ENCODE peak calls at places on chromosome 3, in eight cellular contexts. T is EH; L is NCI-H1436; W is pons; S is PC-9; C is SHP77; E is stimulated activated CD8-positive, alpha-beta memory T cell treated with anti-CD3 and anti-CD28 coated beads, Interleukin-2, amount 100 ng/mL, for 48 hours; Q is AG09319. M is an unnamed sample.

GRCh38 chr3:110620118-110620517 is 451.5 kb upstream of the NECTIN3 start:
- DNase-seq in T (no peak), L (no peak), W (no peak), S (no peak), C (no peak), E (no peak), Q (no peak), M (no peak)

GRCh38 chr3:167684389-167684993 is 30.7 kb upstream of the WDR49 start:
- DNase-seq in T (peak), L (peak), W (peak), S (peak), C (peak), E (no peak), Q (peak), M (peak)

GRCh38 chr3:159593927-159594605 is 394.6 kb upstream of the IL12A start:
- DNase-seq in T (no peak), L (no peak), W (peak), S (no peak), C (no peak), E (no peak), Q (no peak), M (no peak)

GRCh38 chr3:55091381-55092225 is 163.7 kb upstream of the LRTM1 start:
- DNase-seq in T (peak), L (no peak), W (no peak), S (no peak), C (no peak), E (no peak), Q (peak), M (no peak)

GRCh38 chr3:175988401-175988800 is 1129.3 kb downstream of the NAALADL2 start:
- DNase-seq in T (peak), L (no peak), W (no peak), S (no peak), C (no peak), E (no peak), Q (no peak), M (no peak)

GRCh38 chr3:126850370-126851085 is 132.4 kb upstream of the PLXNA1 start:
- DNase-seq in T (peak), L (no peak), W (no peak), S (no peak), C (no peak), E (no peak), Q (no peak), M (peak)

GRCh38 chr3:33613041-33613440 is 105.0 kb downstream of the CLASP2 start:
- DNase-seq in T (no peak), L (no peak), W (no peak), S (no peak), C (no peak), E (no peak), Q (no peak), M (no peak)

GRCh38 chr3:71817262-71817661 is 32.3 kb upstream of the PROK2 start:
- DNase-seq in T (no peak), L (no peak), W (no peak), S (no peak), C (no peak), E (no peak), Q (no peak), M (no peak)

GRCh38 chr3:189824629-189825312 is 193.6 kb downstream of the TP63 start:
- DNase-seq in T (peak), L (no peak), W (no peak), S (peak), C (no peak), E (no peak), Q (peak), M (peak)

GRCh38 chr3:42012378-42012934 is 50.6 kb upstream of the ULK4 start:
- DNase-seq in T (no peak), L (no peak), W (no peak), S (no peak), C (no peak), E (no peak), Q (no peak), M (no peak)

GRCh38 chr3:100893108-100893507 is 100.1 kb downstream of the ABI3BP start:
- DNase-seq in T (no peak), L (no peak), W (peak), S (no peak), C (no peak), E (no peak), Q (no peak), M (no peak)

GRCh38 chr3:143445118-143445517 is 325.5 kb downstream of the CHST2 start:
- DNase-seq in T (peak), L (no peak), W (no peak), S (no peak), C (no peak), E (no peak), Q (no peak), M (no peak)

GRCh38 chr3:188274249-188274915 is 120.4 kb downstream of the LPP start:
- DNase-seq in T (peak), L (no peak), W (no peak), S (no peak), C (no peak), E (no peak), Q (no peak), M (no peak)

GRCh38 chr3:187191271-187191670 is 6.0 kb upstream of the RTP1 start:
- DNase-seq in T (no peak), L (no peak), W (no peak), S (no peak), C (no peak), E (no peak), Q (no peak), M (peak)

GRCh38 chr3:11385908-11386307 is 113.7 kb downstream of the ATG7 start:
- DNase-seq in T (peak), L (no peak), W (no peak), S (no peak), C (no peak), E (no peak), Q (no peak), M (no peak)

GRCh38 chr3:177051419-177051818 is 145.9 kb downstream of the TBL1XR1 start:
- DNase-seq in T (no peak), L (peak), W (peak), S (no peak), C (peak), E (no peak), Q (no peak), M (no peak)

GRCh38 chr3:172303181-172303580 is 145.1 kb downstream of the GHSR start:
- DNase-seq in T (no peak), L (no peak), W (no peak), S (no peak), C (no peak), E (no peak), Q (no peak), M (no peak)

GRCh38 chr3:11530153-11530721 is 113.5 kb downstream of the VGLL4 start:
- DNase-seq in T (peak), L (peak), W (peak), S (no peak), C (no peak), E (no peak), Q (peak), M (peak)

GRCh38 chr3:72338082-72338941 is 509.9 kb downstream of the SHQ1 start:
- DNase-seq in T (peak), L (no peak), W (no peak), S (no peak), C (no peak), E (peak), Q (no peak), M (no peak)

GRCh38 chr3:158097571-158098553 is 8.4 kb downstream of the SHOX2 start:
- DNase-seq in T (no peak), L (no peak), W (no peak), S (peak), C (peak), E (peak), Q (no peak), M (peak)

GRCh38 chr3:123361019-123361418 is 87.9 kb downstream of the ADCY5 start:
- DNase-seq in T (no peak), L (no peak), W (no peak), S (no peak), C (no peak), E (no peak), Q (no peak), M (no peak)

GRCh38 chr3:148827585-148827984 is at the start of gene CPB1:
- DNase-seq in T (no peak), L (no peak), W (no peak), S (no peak), C (no peak), E (no peak), Q (no peak), M (no peak)

GRCh38 chr3:156246939-156247725 is 126.8 kb downstream of the KCNAB1 start:
- DNase-seq in T (peak), L (no peak), W (peak), S (no peak), C (no peak), E (no peak), Q (no peak), M (no peak)

GRCh38 chr3:109683746-109684145 is 346.4 kb upstream of the DPPA4 start:
- DNase-seq in T (peak), L (no peak), W (no peak), S (no peak), C (no peak), E (no peak), Q (no peak), M (no peak)

GRCh38 chr3:115671761-115672455 is 48.6 kb downstream of the GAP43 start:
- DNase-seq in T (no peak), L (no peak), W (peak), S (no peak), C (no peak), E (no peak), Q (no peak), M (no peak)

GRCh38 chr3:111955876-111956275 is 22.9 kb upstream of the ABHD10 start:
- DNase-seq in T (no peak), L (no peak), W (no peak), S (no peak), C (no peak), E (no peak), Q (no peak), M (no peak)